ENCODE peak calls at places on chromosomes 4 and X, in four cellular contexts. R, F, Y and X are unnamed samples.

GRCh38 chr4:161696957-161697356 is 466.8 kb downstream of the FSTL5 start:
- DNase-seq in Y (no peak), R (no peak), F (no peak), X (no peak)

GRCh38 chr4:165763640-165764039 is 109.4 kb upstream of the TLL1 start:
- DNase-seq in R (no peak), Y (no peak), F (no peak), X (no peak)

GRCh38 chr4:37837446-37837845 is 11.0 kb downstream of the PGM2 start:
- DNase-seq in R (no peak), F (no peak), Y (peak; percentile 45), X (no peak)

GRCh38 chr4:28105271-28105859 is 1244.7 kb downstream of the STIM2 start:
- DNase-seq in R (no peak), Y (no peak), F (no peak), X (no peak)

GRCh38 chr4:4874254-4874653 is 14.8 kb downstream of the MSX1 start:
- DNase-seq in Y (no peak), F (no peak), R (no peak), X (no peak)

GRCh38 chr4:113837397-113837796 is 75.9 kb upstream of the CAMK2D start:
- DNase-seq in R (no peak), F (no peak), Y (peak; percentile 64), X (no peak)

GRCh38 chrX:154419688-154420401 is 8.5 kb downstream of the TAFAZZIN start:
- DNase-seq in F (no peak), R (no peak), Y (no peak), X (no peak)

GRCh38 chrX:68685722-68686683 is 38.5 kb downstream of the STARD8 start:
- DNase-seq in Y (no peak), F (no peak), R (no peak), X (peak; percentile 70)

GRCh38 chr4:166153539-166153938 is 280.5 kb downstream of the TLL1 start:
- DNase-seq in R (no peak), Y (no peak), F (no peak), X (no peak)

GRCh38 chr4:84158670-84159069 is 340.4 kb downstream of the NKX6-1 start:
- DNase-seq in Y (no peak), F (no peak), R (no peak), X (no peak)

GRCh38 chrX:105375816-105376215 is 155.3 kb upstream of the TEX13A start:
- DNase-seq in Y (peak; percentile 0), F (no peak), R (no peak), X (no peak)

GRCh38 chrX:78092296-78092695 is 11.8 kb upstream of the PGK1 start:
- DNase-seq in F (no peak), Y (peak; percentile 16), R (no peak), X (no peak)

GRCh38 chrX:20244936-20245335 is 21.8 kb downstream of the RPS6KA3 start:
- DNase-seq in Y (no peak), F (no peak), R (no peak), X (no peak)

GRCh38 chrX:37679888-37680287 is 5.7 kb upstream of the XK start:
- DNase-seq in Y (no peak), F (no peak), R (no peak), X (no peak)

GRCh38 chr4:56067826-56068225 is 119.1 kb downstream of the CEP135 start:
- DNase-seq in F (no peak), R (no peak), Y (no peak), X (no peak)

GRCh38 chr4:183444953-183445543 is 612 bp downstream of the CDKN2AIP start:
- DNase-seq in R (no peak), F (peak; percentile 74), Y (peak; percentile 45), X (peak; percentile 60)

GRCh38 chr4:60737858-60738257 is 462.3 kb upstream of the ADGRL3 start:
- DNase-seq in F (no peak), R (no peak), Y (peak; percentile 46), X (no peak)

GRCh38 chrX:132423323-132423722 is 65.5 kb downstream of the MBNL3 start:
- DNase-seq in Y (no peak), F (no peak), R (no peak), X (no peak)

GRCh38 chr4:151324449-151325319 is 721 bp downstream of the SH3D19 start:
- DNase-seq in Y (peak; percentile 44), R (peak; percentile 77), F (peak; percentile 71), X (peak; percentile 83)

GRCh38 chr4:159075531-159075932 is 27.3 kb upstream of the RAPGEF2 start:
- DNase-seq in Y (no peak), R (no peak), F (no peak), X (no peak)

GRCh38 chrX:19799319-19800182 is 87.8 kb downstream of the SH3KBP1 start:
- DNase-seq in R (no peak), F (no peak), Y (no peak), X (no peak)

GRCh38 chrX:63657821-63658220 is 127.2 kb downstream of the ARHGEF9 start:
- DNase-seq in R (no peak), Y (peak; percentile 22), F (peak; percentile 88), X (peak; percentile 76)

GRCh38 chr4:95847908-95848468 is 8.1 kb downstream of the PDHA2 start:
- DNase-seq in F (no peak), R (no peak), Y (no peak), X (no peak)

GRCh38 chr4:107737470-107737869 is 17.4 kb upstream of the PAPSS1 start:
- DNase-seq in F (no peak), Y (no peak), R (no peak), X (no peak)

GRCh38 chr4:23097251-23097650 is 404.5 kb downstream of the GBA3 start:
- DNase-seq in R (no peak), Y (peak; percentile 3), F (no peak), X (no peak)

GRCh38 chr4:153649572-153649991 is 34.5 kb upstream of the TLR2 start:
- DNase-seq in R (no peak), F (no peak), Y (no peak), X (no peak)

GRCh38 chr4:185872747-185873380 is 60.9 kb upstream of the SORBS2 start:
- DNase-seq in F (no peak), R (no peak), Y (no peak), X (no peak)

GRCh38 chrX:50081282-50081955 is 119.4 kb downstream of the AKAP4 start:
- DNase-seq in F (no peak), Y (no peak), R (no peak), X (no peak)

GRCh38 chr4:107856901-107857300 is 32.2 kb downstream of the SGMS2 start:
- DNase-seq in R (no peak), F (no peak), Y (no peak), X (no peak)

GRCh38 chr4:168541608-168541953 is 44.7 kb downstream of the PALLD start:
- DNase-seq in R (no peak), F (no peak), Y (peak; percentile 48), X (no peak)

GRCh38 chr4:53586121-53586816 is 5.0 kb downstream of the LNX1 start:
- DNase-seq in Y (peak; percentile 70), F (no peak), R (no peak), X (no peak)

GRCh38 chrX:72394518-72395163 is 88.9 kb upstream of the CITED1 start:
- DNase-seq in F (peak; percentile 72), Y (no peak), R (no peak), X (no peak)

GRCh38 chr4:25842229-25842840 is 20.5 kb downstream of the SEL1L3 start:
- DNase-seq in R (no peak), F (no peak), Y (no peak), X (no peak)

GRCh38 chrX:2500091-2500680 is 590 bp downstream of the DHRSX start:
- DNase-seq in R (no peak), F (peak; percentile 68), Y (peak; percentile 33), X (no peak)

GRCh38 chr4:57943672-57944071 is 833.5 kb upstream of the IGFBP7 start:
- DNase-seq in F (no peak), Y (no peak), R (no peak), X (no peak)

GRCh38 chr4:42555828-42556227 is 101.1 kb downstream of the ATP8A1 start:
- DNase-seq in R (no peak), F (no peak), Y (peak; percentile 10), X (no peak)

GRCh38 chrX:18668468-18668867 is 3.4 kb downstream of the RS1 start:
- DNase-seq in R (no peak), Y (no peak), F (no peak), X (no peak)

GRCh38 chr4:48575964-48576363 is 85.9 kb downstream of the ZAR1 start:
- DNase-seq in Y (no peak), R (no peak), F (no peak), X (no peak)
- H3K27ac ChIP-seq in Y (no peak overlapping the region), R (no peak overlapping the region), F (no peak overlapping the region), X (no peak overlapping the region)

GRCh38 chr4:86333236-86333635 is 26.6 kb downstream of the MAPK10 start:
- DNase-seq in F (no peak), Y (no peak), R (no peak), X (no peak)

GRCh38 chr4:86326399-86326798 is 33.5 kb downstream of the MAPK10 start:
- DNase-seq in F (no peak), R (no peak), Y (no peak), X (no peak)

GRCh38 chr4:86329431-86329830 is 30.4 kb downstream of the MAPK10 start:
- DNase-seq in F (no peak), R (no peak), Y (no peak), X (no peak)

GRCh38 chr4:86334020-86334750 is 25.7 kb downstream of the MAPK10 start:
- DNase-seq in R (no peak), Y (no peak), F (no peak), X (no peak)

GRCh38 chr4:86331362-86331761 is 28.5 kb downstream of the MAPK10 start:
- DNase-seq in Y (no peak), F (no peak), R (no peak), X (no peak)
- H3K27ac ChIP-seq in Y (no peak overlapping the region), F (no peak overlapping the region), R (no peak overlapping the region), X (no peak overlapping the region)

GRCh38 chr4:145816091-145816490 is 122.5 kb downstream of the ZNF827 start:
- DNase-seq in F (no peak), R (no peak), Y (no peak), X (no peak)

GRCh38 chr4:145815626-145816025 is 123.0 kb downstream of the ZNF827 start:
- DNase-seq in F (no peak), R (no peak), Y (no peak), X (no peak)

GRCh38 chr4:145812902-145813301 is 125.7 kb downstream of the ZNF827 start:
- DNase-seq in Y (peak; percentile 81), F (no peak), R (no peak), X (no peak)

GRCh38 chr4:145814246-145814645 is 124.4 kb downstream of the ZNF827 start:
- DNase-seq in Y (no peak), F (no peak), R (no peak), X (no peak)

DNA sequence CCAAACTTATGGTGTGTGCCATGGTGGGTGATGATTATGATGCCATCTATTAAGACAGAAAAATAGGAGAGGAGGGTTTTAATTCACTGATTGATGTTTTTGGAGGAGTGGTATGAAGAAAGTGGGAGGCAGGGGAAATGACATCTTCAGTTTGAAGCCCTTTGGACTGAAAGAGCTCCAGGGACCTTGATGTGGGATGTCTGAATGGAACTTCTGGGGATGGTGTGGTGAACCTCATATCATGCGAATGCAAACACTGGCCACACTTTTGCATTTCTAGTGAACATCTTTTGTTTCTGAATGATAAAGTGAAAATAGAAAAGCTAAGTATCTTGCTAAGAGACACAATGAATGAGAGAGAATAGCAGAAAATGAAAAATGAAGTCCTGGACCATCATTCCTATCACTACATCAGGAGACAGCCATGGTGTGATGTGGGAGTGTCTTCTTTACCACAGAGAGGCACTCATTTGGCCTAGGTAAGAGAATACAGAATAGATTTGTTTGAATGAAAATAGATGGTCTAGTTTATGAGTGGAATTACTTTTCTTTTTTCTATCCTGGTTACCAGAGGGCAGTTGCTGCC is 123.5 kb downstream of the ZNF827 start:
- DNase-seq in F (no peak), R (no peak), Y (no peak), X (no peak)
- H3K27ac ChIP-seq in F (no peak overlapping the region), R (no peak overlapping the region), Y (no peak overlapping the region), X (no peak overlapping the region)

GRCh38 chr4:64014647-64015046 is 394.6 kb downstream of the TECRL start:
- DNase-seq in F (no peak), R (no peak), Y (no peak), X (no peak)
- H3K27ac ChIP-seq in F (no peak overlapping the region), R (no peak overlapping the region), Y (no peak overlapping the region), X (no peak overlapping the region)

GRCh38 chrX:1453390-1453783 is 678 bp upstream of the ASMTL start:
- DNase-seq in R (no peak), Y (no peak), F (no peak), X (no peak)
- H3K27ac ChIP-seq in R (peak overlapping the region; percentile 77), Y (peak overlapping the region; percentile 85), F (peak overlapping the region; percentile 94), X (peak overlapping the region; percentile 83)